ENCODE peak calls at places on chromosomes 13 and 19, in eight cellular contexts. G is GM23338, E is HFF-Myc, W is body of pancreas, D is thyroid gland, I is right lobe of liver, S is IMR-90, B is cardiac fibroblast. A is an unnamed sample.

GRCh38 chr13:67726979-67727378 is 496.8 kb upstream of the PCDH9 start:
- DNase-seq in B (no peak), I (peak; percentile 60), E (no peak), S (no peak), D (no peak), G (no peak), W (peak; percentile 13), A (no peak)

GRCh38 chr19:46813570-46814358 is 25.4 kb upstream of the SLC1A5 start:
- DNase-seq in G (no peak), B (peak; percentile 94), D (peak; percentile 56), S (peak; percentile 46), W (peak; percentile 75), I (peak; percentile 91), E (no peak), A (no peak)

GRCh38 chr19:1374250-1374577 is 9.5 kb upstream of the NDUFS7 start:
- DNase-seq in W (no peak), G (no peak), I (no peak), B (no peak), S (no peak), D (no peak), E (no peak), A (no peak)

GRCh38 chr13:100210966-100211710 is 122.2 kb downstream of the PCCA start:
- DNase-seq in I (no peak), E (no peak), D (no peak), S (peak; percentile 23), B (no peak), W (no peak), G (no peak), A (no peak)

GRCh38 chr13:40273173-40274000 is 393.1 kb downstream of the FOXO1 start:
- DNase-seq in I (no peak), B (no peak), D (no peak), W (no peak), G (peak; percentile 3), S (no peak), E (no peak), A (no peak)

GRCh38 chr13:27005556-27005955 is 166.1 kb downstream of the USP12 start:
- DNase-seq in I (no peak), D (no peak), W (peak; percentile 19), B (peak; percentile 35), G (peak; percentile 22), E (no peak), S (no peak), A (no peak)

GRCh38 chr13:44013666-44014291 is 134.1 kb downstream of the LACC1 start:
- DNase-seq in E (peak; percentile 33), I (no peak), D (no peak), B (peak; percentile 45), W (no peak), G (no peak), S (peak; percentile 77), A (peak; percentile 94)

GRCh38 chr13:93674337-93674755 is 447.7 kb downstream of the GPC6 start:
- DNase-seq in I (no peak), G (no peak), D (no peak), B (no peak), S (no peak), W (no peak), E (no peak), A (no peak)

GRCh38 chr13:66076417-66076816 is 1153.7 kb downstream of the PCDH9 start:
- DNase-seq in B (peak; percentile 24), W (no peak), I (no peak), S (peak; percentile 84), D (no peak), E (no peak), G (no peak), A (no peak)

GRCh38 chr19:49845433-49845832 is 5.5 kb upstream of the PTOV1 start:
- DNase-seq in G (no peak), E (no peak), W (no peak), S (peak; percentile 42), I (no peak), D (no peak), B (no peak), A (no peak)

GRCh38 chr13:112652512-112653458 is 37.1 kb upstream of the ATP11A start:
- DNase-seq in G (no peak), D (peak; percentile 56), W (no peak), I (no peak), B (no peak), S (no peak), E (no peak), A (no peak)

GRCh38 chr19:55584871-55585270 is 4.2 kb upstream of the ZNF579 start:
- DNase-seq in I (no peak), W (no peak), D (no peak), E (no peak), G (no peak), S (no peak), B (no peak), A (no peak)

GRCh38 chr13:114164681-114165429 is 14.2 kb upstream of the CFAP97D2 start:
- DNase-seq in W (no peak), G (no peak), E (no peak), D (no peak), S (no peak), I (no peak), B (no peak), A (no peak)

GRCh38 chr19:55228403-55229031 is at the start of gene TMEM86B:
- DNase-seq in B (no peak), E (no peak), W (no peak), D (no peak), S (no peak), I (peak; percentile 84), G (no peak), A (no peak)

GRCh38 chr13:75825599-75825998 is 189.5 kb downstream of the LMO7 start:
- DNase-seq in D (no peak), E (no peak), S (no peak), G (no peak), I (no peak), W (no peak), B (no peak), A (no peak)

GRCh38 chr19:35742121-35742724 is at the start of gene IGFLR1:
- DNase-seq in D (peak; percentile 9), B (no peak), I (no peak), E (no peak), G (no peak), W (no peak), S (no peak), A (no peak)

GRCh38 chr13:113410472-113411201 is 42.7 kb downstream of the ADPRHL1 start:
- DNase-seq in W (no peak), S (peak; percentile 93), B (peak; percentile 27), E (peak; percentile 51), G (no peak), I (no peak), D (no peak), A (peak; percentile 16)

GRCh38 chr19:57560049-57560491 is 407 bp upstream of the ZNF550 start:
- DNase-seq in W (peak; percentile 6), G (no peak), B (peak; percentile 63), D (peak; percentile 3), S (peak; percentile 76), I (peak; percentile 55), E (no peak), A (no peak)
- H3K4me3 ChIP-seq in W (peak overlapping the region; percentile 84), G (peak overlapping the region; percentile 96), B (peak overlapping the region; percentile 99), D (peak overlapping the region; percentile 81), S (peak overlapping the region; percentile 95), I (peak overlapping the region; percentile 85), E (peak overlapping the region; percentile 69), A (peak overlapping the region; percentile 92)

DNA sequence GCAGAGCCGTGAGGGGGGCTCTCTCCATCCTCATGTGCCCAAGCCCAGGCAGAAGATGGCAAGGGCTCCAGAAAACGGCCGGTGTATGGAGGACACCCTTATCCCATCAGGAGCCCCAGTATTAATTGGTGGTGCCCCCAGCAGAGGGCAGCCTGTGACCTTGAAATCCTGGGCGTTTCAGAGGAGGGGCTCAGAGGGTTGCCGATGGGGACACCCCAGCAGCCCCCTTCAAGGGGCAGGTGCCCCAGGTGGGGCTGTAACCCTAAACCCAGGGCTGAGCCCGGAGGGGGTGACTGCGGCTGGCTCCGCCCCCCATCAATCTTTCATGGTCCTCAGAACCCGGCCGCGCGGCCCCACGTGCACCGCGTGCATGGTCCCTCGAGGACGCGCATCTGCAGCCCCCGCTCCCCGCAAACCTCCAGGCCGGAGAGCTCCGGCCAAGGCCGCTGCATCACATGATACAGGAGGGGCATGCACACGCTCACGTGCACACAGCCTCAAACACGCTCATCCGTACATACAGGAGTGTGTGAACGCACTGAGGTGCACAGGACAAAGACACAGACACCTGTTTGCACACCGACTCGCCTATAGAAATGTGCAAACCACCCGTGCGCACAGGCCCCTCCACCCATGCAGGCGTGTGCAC is 959 bp downstream of the RAB3A start:
- DNase-seq in B (peak; percentile 27), G (peak; percentile 84), W (peak; percentile 27), I (peak; percentile 64), S (no peak), D (peak; percentile 51), E (no peak), A (no peak)
- TF ChIP-seq CTCF in B (no peak), G (peak; percentile 76), W (no peak), I (no peak), S (peak; percentile 49), D (peak; percentile 24), E (peak; percentile 7), A (peak; percentile 42)

GRCh38 chr19:5214902-5215301 is 125.7 kb downstream of the PTPRS start:
- DNase-seq in S (no peak), G (no peak), W (no peak), D (no peak), B (no peak), E (no peak), I (no peak), A (no peak)

GRCh38 chr19:5214371-5214770 is 126.2 kb downstream of the PTPRS start:
- DNase-seq in I (no peak), W (no peak), E (no peak), D (no peak), S (no peak), B (no peak), G (no peak), A (no peak)

GRCh38 chr19:5212101-5212500 is 128.5 kb downstream of the PTPRS start:
- DNase-seq in D (no peak), S (no peak), E (no peak), G (no peak), W (no peak), B (no peak), I (no peak), A (no peak)

GRCh38 chr19:5215431-5215830 is 125.2 kb downstream of the PTPRS start:
- DNase-seq in D (no peak), E (no peak), I (no peak), B (no peak), S (no peak), G (no peak), W (no peak), A (no peak)

DNA sequence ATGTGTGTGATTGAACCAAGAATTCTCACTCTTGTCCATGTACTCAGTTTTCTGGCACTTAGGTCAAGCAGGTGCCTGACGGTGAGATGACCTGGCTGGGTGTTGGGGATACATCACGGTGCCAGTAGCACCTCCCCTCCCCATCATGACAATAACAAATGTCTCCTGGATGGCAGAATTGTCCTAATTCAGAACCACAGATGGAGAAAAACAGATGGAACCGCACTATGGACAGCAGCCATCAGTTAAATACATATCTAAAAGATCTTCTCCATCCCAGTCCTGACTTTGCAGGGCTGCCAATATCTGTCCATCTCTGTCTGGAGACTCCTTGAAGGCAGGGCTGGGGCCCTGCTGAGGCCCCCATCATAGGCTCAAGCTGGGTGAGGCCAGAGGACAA is 126.9 kb downstream of the PTPRS start:
- DNase-seq in W (no peak), G (no peak), E (no peak), I (no peak), B (no peak), D (no peak), S (no peak), A (no peak)
- H3K4me3 ChIP-seq in W (no peak overlapping the region), G (no peak overlapping the region), E (no peak overlapping the region), I (no peak overlapping the region), B (no peak overlapping the region), D (no peak overlapping the region), S (no peak overlapping the region), A (no peak overlapping the region)

GRCh38 chr13:97631158-97631557 is 197.2 kb downstream of the RAP2A start:
- DNase-seq in B (no peak), W (no peak), G (peak; percentile 67), E (no peak), D (no peak), I (no peak), S (no peak), A (no peak)
- TF ChIP-seq CTCF in B (no peak), W (no peak), G (peak; percentile 91), E (no peak), D (no peak), I (no peak), S (no peak), A (peak; percentile 10)

A was measured in retinal pigment epithelial cell.